ENCODE peak calls at places on chromosomes 4 and X, in five cellular contexts. One of them, this sample, is unnamed.

GRCh38 chr4:1501754-1502500 is 95.7 kb upstream of the NKX1-1 start:
- DNase-seq in endodermal cell: peak
- DNase-seq in AG10803: no peak
- DNase-seq in neural crest cell: no peak
- DNase-seq in right lobe of liver: no peak
- DNase-seq in this sample: no peak

GRCh38 chr4:1195109-1195671 is 22.8 kb upstream of the SPON2 start:
- DNase-seq in endodermal cell: peak
- DNase-seq in AG10803: no peak
- DNase-seq in neural crest cell: no peak
- DNase-seq in right lobe of liver: no peak
- DNase-seq in this sample: no peak

GRCh38 chrX:74924449-74925209 is 623 bp downstream of the NEXMIF start:
- DNase-seq in endodermal cell: peak
- DNase-seq in AG10803: peak
- DNase-seq in neural crest cell: peak
- DNase-seq in right lobe of liver: peak
- DNase-seq in this sample: peak

GRCh38 chrX:97021680-97022079 is 138.0 kb downstream of the RPA4 start:
- DNase-seq in endodermal cell: no peak
- DNase-seq in AG10803: no peak
- DNase-seq in neural crest cell: no peak
- DNase-seq in right lobe of liver: no peak
- DNase-seq in this sample: no peak

GRCh38 chr4:52659016-52659721 is at the start of gene USP46:
- DNase-seq in endodermal cell: peak
- DNase-seq in AG10803: peak
- DNase-seq in neural crest cell: peak
- DNase-seq in right lobe of liver: peak
- DNase-seq in this sample: peak

GRCh38 chr4:74656596-74656995 is 137.7 kb downstream of the BTC start:
- DNase-seq in endodermal cell: no peak
- DNase-seq in AG10803: no peak
- DNase-seq in neural crest cell: no peak
- DNase-seq in right lobe of liver: no peak
- DNase-seq in this sample: no peak

GRCh38 chr4:133938061-133938460 is 263.5 kb downstream of the PABPC4L start:
- DNase-seq in endodermal cell: no peak
- DNase-seq in AG10803: no peak
- DNase-seq in neural crest cell: no peak
- DNase-seq in right lobe of liver: no peak
- DNase-seq in this sample: no peak

GRCh38 chrX:1592863-1593201 is 1.4 kb downstream of the AKAP17A start:
- DNase-seq in endodermal cell: no peak
- DNase-seq in AG10803: no peak
- DNase-seq in neural crest cell: no peak
- DNase-seq in right lobe of liver: no peak
- DNase-seq in this sample: no peak

GRCh38 chr4:14446311-14446710 is 556.0 kb upstream of the CPEB2 start:
- DNase-seq in endodermal cell: no peak
- DNase-seq in AG10803: no peak
- DNase-seq in neural crest cell: no peak
- DNase-seq in right lobe of liver: no peak
- DNase-seq in this sample: no peak

GRCh38 chr4:165208741-165209388 is 1.5 kb downstream of the KLHL2 start:
- DNase-seq in endodermal cell: no peak
- DNase-seq in AG10803: no peak
- DNase-seq in neural crest cell: no peak
- DNase-seq in right lobe of liver: no peak
- DNase-seq in this sample: no peak

GRCh38 chr4:115331241-115331640 is 217.8 kb upstream of the NDST4 start:
- DNase-seq in endodermal cell: no peak
- DNase-seq in AG10803: no peak
- DNase-seq in neural crest cell: no peak
- DNase-seq in right lobe of liver: no peak
- DNase-seq in this sample: no peak

GRCh38 chr4:86401826-86402225 is 42.0 kb upstream of the MAPK10 start:
- DNase-seq in endodermal cell: no peak
- DNase-seq in AG10803: no peak
- DNase-seq in neural crest cell: no peak
- DNase-seq in right lobe of liver: no peak
- DNase-seq in this sample: no peak

GRCh38 chrX:20217279-20217678 is 49.4 kb downstream of the RPS6KA3 start:
- DNase-seq in endodermal cell: no peak
- DNase-seq in AG10803: peak
- DNase-seq in neural crest cell: no peak
- DNase-seq in right lobe of liver: no peak
- DNase-seq in this sample: no peak

GRCh38 chr4:153448003-153448731 is 18.0 kb upstream of the TMEM131L start:
- DNase-seq in endodermal cell: no peak
- DNase-seq in AG10803: peak
- DNase-seq in neural crest cell: no peak
- DNase-seq in right lobe of liver: no peak
- DNase-seq in this sample: no peak

GRCh38 chr4:165631912-165632311 is 241.1 kb upstream of the TLL1 start:
- DNase-seq in endodermal cell: no peak
- DNase-seq in AG10803: no peak
- DNase-seq in neural crest cell: no peak
- DNase-seq in right lobe of liver: no peak
- DNase-seq in this sample: no peak

GRCh38 chrX:154531626-154532025 is 15.0 kb downstream of the G6PD start:
- DNase-seq in endodermal cell: peak
- DNase-seq in AG10803: no peak
- DNase-seq in neural crest cell: no peak
- DNase-seq in right lobe of liver: no peak
- DNase-seq in this sample: no peak

GRCh38 chrX:72107320-72107719 is 24.4 kb downstream of the RTL5 start:
- DNase-seq in endodermal cell: peak
- DNase-seq in AG10803: peak
- DNase-seq in neural crest cell: no peak
- DNase-seq in right lobe of liver: peak
- DNase-seq in this sample: no peak

GRCh38 chrX:71178908-71179307 is 34.3 kb downstream of the NLGN3 start:
- DNase-seq in endodermal cell: peak
- DNase-seq in AG10803: peak
- DNase-seq in neural crest cell: peak
- DNase-seq in right lobe of liver: peak
- DNase-seq in this sample: no peak

GRCh38 chr4:181509073-181509472 is 734.1 kb upstream of the TENM3 start:
- DNase-seq in endodermal cell: no peak
- DNase-seq in AG10803: no peak
- DNase-seq in neural crest cell: no peak
- DNase-seq in right lobe of liver: no peak
- DNase-seq in this sample: no peak

GRCh38 chrX:20355187-20355586 is 88.5 kb upstream of the RPS6KA3 start:
- DNase-seq in endodermal cell: no peak
- DNase-seq in AG10803: no peak
- DNase-seq in neural crest cell: no peak
- DNase-seq in right lobe of liver: no peak
- DNase-seq in this sample: no peak

GRCh38 chr4:146275370-146275769 is 61.0 kb downstream of the REELD1 start:
- DNase-seq in endodermal cell: no peak
- DNase-seq in AG10803: no peak
- DNase-seq in neural crest cell: no peak
- DNase-seq in right lobe of liver: no peak
- DNase-seq in this sample: no peak

GRCh38 chr4:108224628-108225053 is 55.9 kb upstream of the LEF1 start:
- DNase-seq in endodermal cell: peak
- DNase-seq in AG10803: peak
- DNase-seq in neural crest cell: no peak
- DNase-seq in right lobe of liver: no peak
- DNase-seq in this sample: no peak

DNA sequence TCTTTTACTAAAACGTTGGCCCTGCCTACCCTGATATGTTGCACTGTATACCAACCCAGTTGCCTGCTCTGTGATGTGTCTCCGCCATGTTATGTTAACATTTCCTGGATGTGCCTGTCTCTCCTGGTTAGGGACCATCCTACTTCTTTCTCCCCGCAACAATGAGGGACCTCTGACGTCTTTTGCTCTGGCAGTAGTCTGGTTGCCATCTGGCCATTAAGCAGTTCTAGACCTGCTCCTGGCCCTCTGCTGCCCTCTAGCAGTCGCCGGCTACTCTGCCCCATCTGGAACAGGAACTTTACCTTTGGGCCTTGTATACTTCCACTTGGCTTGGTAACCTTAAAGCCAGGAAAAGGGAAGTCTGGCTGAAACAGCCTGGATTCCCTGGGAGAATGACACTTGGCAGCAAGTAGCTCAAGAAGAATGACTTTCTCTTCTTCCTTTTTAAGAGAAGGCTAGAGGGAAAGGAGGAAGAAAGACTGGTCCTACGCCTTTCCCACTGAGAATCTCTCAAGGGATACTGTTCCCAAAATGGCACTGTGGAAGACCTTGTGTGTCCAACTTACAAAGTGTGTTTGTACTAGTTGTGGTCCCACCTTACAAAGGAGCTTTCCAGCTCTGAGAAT is 63.5 kb downstream of the GPC3 start:
- DNase-seq in endodermal cell: peak
- DNase-seq in AG10803: peak
- DNase-seq in neural crest cell: peak
- DNase-seq in right lobe of liver: peak
- DNase-seq in this sample: peak
- TF ChIP-seq CTCF in endodermal cell: peak
- TF ChIP-seq CTCF in AG10803: peak
- TF ChIP-seq CTCF in neural crest cell: peak
- TF ChIP-seq CTCF in right lobe of liver: peak
- TF ChIP-seq CTCF in this sample: peak

GRCh38 chr4:109930872-109931271 is 18.2 kb downstream of the EGF start:
- DNase-seq in endodermal cell: no peak
- DNase-seq in AG10803: no peak
- DNase-seq in neural crest cell: no peak
- DNase-seq in right lobe of liver: no peak
- DNase-seq in this sample: no peak

GRCh38 chr4:109930469-109930868 is 17.8 kb downstream of the EGF start:
- DNase-seq in endodermal cell: no peak
- DNase-seq in AG10803: no peak
- DNase-seq in neural crest cell: no peak
- DNase-seq in right lobe of liver: no peak
- DNase-seq in this sample: no peak

GRCh38 chr4:109925396-109925795 is 12.7 kb downstream of the EGF start:
- DNase-seq in endodermal cell: no peak
- DNase-seq in AG10803: no peak
- DNase-seq in neural crest cell: no peak
- DNase-seq in right lobe of liver: no peak
- DNase-seq in this sample: no peak

GRCh38 chr4:109928327-109929045 is 15.8 kb downstream of the EGF start:
- DNase-seq in endodermal cell: no peak
- DNase-seq in AG10803: no peak
- DNase-seq in neural crest cell: no peak
- DNase-seq in right lobe of liver: no peak
- DNase-seq in this sample: no peak

DNA sequence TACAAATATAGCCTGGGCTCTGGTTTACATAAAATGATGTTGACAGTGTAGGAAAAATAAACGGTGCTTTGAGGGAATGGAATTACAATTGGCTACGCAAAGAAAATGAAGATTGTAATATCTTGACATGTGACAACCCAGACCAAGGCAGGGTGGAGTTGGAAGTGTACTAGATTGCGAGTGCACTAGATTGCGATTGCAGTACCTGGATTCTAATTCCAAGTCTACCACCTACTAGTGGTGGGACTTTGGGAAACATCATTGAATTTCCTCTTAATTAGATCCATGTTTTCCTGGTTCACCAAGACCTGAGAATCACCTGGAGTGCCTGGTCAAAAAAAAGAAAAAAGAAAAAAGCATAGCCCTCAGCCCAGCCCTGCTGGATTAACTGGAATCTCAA is 18.6 kb downstream of the EGF start:
- DNase-seq in endodermal cell: no peak
- DNase-seq in AG10803: no peak
- DNase-seq in neural crest cell: no peak
- DNase-seq in right lobe of liver: no peak
- DNase-seq in this sample: no peak
- TF ChIP-seq CTCF in endodermal cell: peak
- TF ChIP-seq CTCF in AG10803: no peak
- TF ChIP-seq CTCF in neural crest cell: no peak
- TF ChIP-seq CTCF in right lobe of liver: no peak
- TF ChIP-seq CTCF in this sample: peak

DNA sequence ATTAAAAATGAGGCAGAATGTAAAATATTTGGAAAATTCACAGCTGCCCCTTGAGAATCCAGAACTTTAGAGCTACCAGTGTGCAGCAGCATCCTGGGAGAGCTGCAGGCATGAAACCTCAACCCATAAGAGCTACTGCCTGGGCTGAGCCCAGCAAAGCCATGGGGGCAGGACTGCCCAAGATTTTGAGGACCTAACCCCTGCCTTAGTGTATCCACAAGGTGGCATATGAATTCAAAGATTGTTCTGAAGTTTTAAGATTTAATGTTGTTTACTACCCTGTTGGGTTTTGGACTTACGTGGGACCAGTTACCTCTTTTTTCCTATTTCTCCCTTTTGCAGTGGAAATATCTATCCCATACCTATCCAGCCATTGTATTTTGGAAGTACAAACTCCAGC is 26.4 kb downstream of the CASP6 start:
- DNase-seq in endodermal cell: no peak
- DNase-seq in AG10803: no peak
- DNase-seq in neural crest cell: no peak
- DNase-seq in right lobe of liver: no peak
- DNase-seq in this sample: no peak
- TF ChIP-seq CTCF in endodermal cell: no peak
- TF ChIP-seq CTCF in AG10803: no peak
- TF ChIP-seq CTCF in neural crest cell: no peak
- TF ChIP-seq CTCF in right lobe of liver: peak
- TF ChIP-seq CTCF in this sample: no peak

GRCh38 chr4:182875471-182875870 is 41.7 kb downstream of the DCTD start:
- DNase-seq in endodermal cell: no peak
- DNase-seq in AG10803: no peak
- DNase-seq in neural crest cell: no peak
- DNase-seq in right lobe of liver: no peak
- DNase-seq in this sample: no peak

GRCh38 chr4:182876427-182876826 is 40.8 kb downstream of the DCTD start:
- DNase-seq in endodermal cell: no peak
- DNase-seq in AG10803: no peak
- DNase-seq in neural crest cell: no peak
- DNase-seq in right lobe of liver: no peak
- DNase-seq in this sample: no peak

GRCh38 chr4:182878633-182879495 is 38.3 kb downstream of the DCTD start:
- DNase-seq in endodermal cell: no peak
- DNase-seq in AG10803: no peak
- DNase-seq in neural crest cell: no peak
- DNase-seq in right lobe of liver: no peak
- DNase-seq in this sample: no peak

GRCh38 chr4:182876006-182876405 is 41.2 kb downstream of the DCTD start:
- DNase-seq in endodermal cell: no peak
- DNase-seq in AG10803: no peak
- DNase-seq in neural crest cell: no peak
- DNase-seq in right lobe of liver: no peak
- DNase-seq in this sample: no peak

DNA sequence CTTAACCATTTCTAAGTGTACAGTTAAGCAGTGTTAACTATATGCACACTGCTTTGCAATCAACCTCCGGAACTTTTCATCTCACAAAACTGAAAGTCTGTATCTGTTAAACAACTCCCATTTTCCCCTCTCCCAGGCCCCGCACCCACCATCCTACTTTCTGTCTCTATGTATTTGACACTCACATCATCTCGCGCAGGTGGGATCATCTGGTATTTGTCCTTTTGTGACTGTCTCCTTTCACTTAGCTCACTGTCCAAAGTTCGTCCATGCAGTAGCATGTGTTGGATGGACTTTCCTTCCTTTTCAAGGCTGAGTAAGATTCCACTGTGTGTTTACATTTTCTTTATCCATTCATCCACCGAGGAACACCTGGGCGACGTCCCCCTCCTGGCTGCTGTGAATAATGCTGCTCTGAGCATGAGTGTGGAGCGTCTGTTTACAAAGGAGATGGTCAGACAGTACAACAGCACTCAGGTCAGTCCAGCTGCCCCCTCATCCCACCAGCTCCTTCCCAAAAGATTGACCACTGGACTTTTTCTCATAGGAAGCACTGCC is 39.8 kb downstream of the DCTD start:
- DNase-seq in endodermal cell: peak
- DNase-seq in AG10803: no peak
- DNase-seq in neural crest cell: no peak
- DNase-seq in right lobe of liver: no peak
- DNase-seq in this sample: no peak
- TF ChIP-seq CTCF in endodermal cell: peak
- TF ChIP-seq CTCF in AG10803: no peak
- TF ChIP-seq CTCF in neural crest cell: no peak
- TF ChIP-seq CTCF in right lobe of liver: no peak
- TF ChIP-seq CTCF in this sample: peak

This sample was measured in progenitor cell of endocrine pancreas.